ENCODE peak calls at places on chromosomes 1 and 21, in eight cellular contexts. N is GM23248, P is neural progenitor cell, V is GM23338, T is PC-3, R is MM.1S, O is OCI-LY7, H is HCT116. G is an unnamed sample.

GRCh38 chr1:27403065-27403726 is 10.8 kb downstream of the GPR3 start:
- DNase-seq in N (peak), P (peak), V (peak), T (peak), R (no peak), O (peak), H (no peak), G (peak)

GRCh38 chr21:46112731-46113215 is 14.9 kb downstream of the COL6A2 start:
- DNase-seq in N (no peak), P (no peak), V (no peak), T (no peak), R (no peak), O (no peak), H (no peak), G (no peak)

GRCh38 chr21:15514073-15514946 is 215.5 kb upstream of the USP25 start:
- DNase-seq in N (no peak), P (no peak), V (no peak), T (no peak), R (peak), O (peak), H (no peak), G (peak)

GRCh38 chr1:226983247-226983997 is 43.3 kb downstream of the COQ8A start:
- DNase-seq in N (no peak), P (no peak), V (no peak), T (no peak), R (no peak), O (no peak), H (no peak), G (no peak)

GRCh38 chr1:8077120-8077573 is 51.0 kb upstream of the ERRFI1 start:
- DNase-seq in N (peak), P (peak), V (no peak), T (peak), R (no peak), O (no peak), H (peak), G (peak)

GRCh38 chr1:7610106-7610731 is 160.9 kb upstream of the VAMP3 start:
- DNase-seq in N (no peak), P (no peak), V (no peak), T (no peak), R (no peak), O (no peak), H (no peak), G (no peak)

GRCh38 chr1:53393325-53393792 is 65.5 kb upstream of the LRP8 start:
- DNase-seq in N (peak), P (peak), V (peak), T (peak), R (peak), O (peak), H (peak), G (peak)

GRCh38 chr21:36936361-36937135 is 29.9 kb downstream of the HLCS start:
- DNase-seq in N (no peak), P (no peak), V (no peak), T (no peak), R (no peak), O (no peak), H (no peak), G (no peak)

GRCh38 chr1:74470936-74471335 is 41.5 kb downstream of the LRRC53 start:
- DNase-seq in N (no peak), P (no peak), V (peak), T (no peak), R (no peak), O (no peak), H (no peak), G (no peak)

GRCh38 chr1:28190996-28191645 is 14.6 kb upstream of the PTAFR start:
- DNase-seq in N (no peak), P (no peak), V (no peak), T (no peak), R (no peak), O (no peak), H (no peak), G (no peak)

GRCh38 chr1:64087768-64088167 is 115.7 kb upstream of the UBE2U start:
- DNase-seq in N (peak), P (no peak), V (no peak), T (peak), R (no peak), O (no peak), H (no peak), G (no peak)

GRCh38 chr1:19000065-19000464 is 43.6 kb upstream of the IFFO2 start:
- DNase-seq in N (no peak), P (no peak), V (peak), T (no peak), R (no peak), O (no peak), H (no peak), G (no peak)

GRCh38 chr21:42757826-42758655 is 104.6 kb downstream of the PDE9A start:
- DNase-seq in N (no peak), P (no peak), V (no peak), T (no peak), R (no peak), O (no peak), H (no peak), G (no peak)

GRCh38 chr21:17462276-17462981 is 50.4 kb upstream of the CXADR start:
- DNase-seq in N (no peak), P (no peak), V (no peak), T (peak), R (no peak), O (no peak), H (no peak), G (peak)

GRCh38 chr1:115364776-115365155 is 26.7 kb upstream of the NGF start:
- DNase-seq in N (no peak), P (no peak), V (no peak), T (no peak), R (no peak), O (no peak), H (no peak), G (no peak)

GRCh38 chr1:226064168-226064815 is 1.8 kb downstream of the H3-3A start:
- DNase-seq in N (peak), P (no peak), V (no peak), T (peak), R (peak), O (peak), H (no peak), G (no peak)

GRCh38 chr1:205449254-205449749 is 6.5 kb downstream of the BLACAT1 start:
- DNase-seq in N (no peak), P (peak), V (no peak), T (peak), R (no peak), O (no peak), H (no peak), G (no peak)

GRCh38 chr1:62301726-62302390 is 17.4 kb downstream of the KANK4 start:
- DNase-seq in N (no peak), P (no peak), V (no peak), T (no peak), R (no peak), O (no peak), H (no peak), G (no peak)

GRCh38 chr1:245874942-245875580 is 632.0 kb downstream of the SMYD3 start:
- DNase-seq in N (peak), P (no peak), V (no peak), T (no peak), R (no peak), O (no peak), H (no peak), G (peak)

GRCh38 chr1:19636065-19636464 is 8.0 kb upstream of the NBL1 start:
- DNase-seq in N (no peak), P (no peak), V (no peak), T (no peak), R (no peak), O (no peak), H (no peak), G (no peak)

GRCh38 chr1:208251015-208251414 is 6.8 kb upstream of the PLXNA2 start:
- DNase-seq in N (no peak), P (no peak), V (no peak), T (no peak), R (no peak), O (no peak), H (no peak), G (no peak)

GRCh38 chr1:175498002-175498401 is 245.4 kb downstream of the TNR start:
- DNase-seq in N (peak), P (no peak), V (no peak), T (peak), R (no peak), O (no peak), H (no peak), G (no peak)

GRCh38 chr1:10691740-10692125 is 104.7 kb downstream of the CASZ1 start:
- DNase-seq in N (peak), P (no peak), V (no peak), T (no peak), R (no peak), O (no peak), H (no peak), G (peak)

GRCh38 chr1:30307182-30307581 is 416.2 kb downstream of the MATN1 start:
- DNase-seq in N (no peak), P (no peak), V (no peak), T (no peak), R (no peak), O (no peak), H (no peak), G (no peak)

GRCh38 chr1:171563675-171564074 is 58.4 kb upstream of the MYOCOS start:
- DNase-seq in N (peak), P (no peak), V (no peak), T (peak), R (no peak), O (no peak), H (no peak), G (no peak)

GRCh38 chr1:63317007-63317813 is 5.2 kb upstream of the FOXD3 start:
- DNase-seq in N (peak), P (peak), V (peak), T (peak), R (peak), O (peak), H (peak), G (peak)

DNA sequence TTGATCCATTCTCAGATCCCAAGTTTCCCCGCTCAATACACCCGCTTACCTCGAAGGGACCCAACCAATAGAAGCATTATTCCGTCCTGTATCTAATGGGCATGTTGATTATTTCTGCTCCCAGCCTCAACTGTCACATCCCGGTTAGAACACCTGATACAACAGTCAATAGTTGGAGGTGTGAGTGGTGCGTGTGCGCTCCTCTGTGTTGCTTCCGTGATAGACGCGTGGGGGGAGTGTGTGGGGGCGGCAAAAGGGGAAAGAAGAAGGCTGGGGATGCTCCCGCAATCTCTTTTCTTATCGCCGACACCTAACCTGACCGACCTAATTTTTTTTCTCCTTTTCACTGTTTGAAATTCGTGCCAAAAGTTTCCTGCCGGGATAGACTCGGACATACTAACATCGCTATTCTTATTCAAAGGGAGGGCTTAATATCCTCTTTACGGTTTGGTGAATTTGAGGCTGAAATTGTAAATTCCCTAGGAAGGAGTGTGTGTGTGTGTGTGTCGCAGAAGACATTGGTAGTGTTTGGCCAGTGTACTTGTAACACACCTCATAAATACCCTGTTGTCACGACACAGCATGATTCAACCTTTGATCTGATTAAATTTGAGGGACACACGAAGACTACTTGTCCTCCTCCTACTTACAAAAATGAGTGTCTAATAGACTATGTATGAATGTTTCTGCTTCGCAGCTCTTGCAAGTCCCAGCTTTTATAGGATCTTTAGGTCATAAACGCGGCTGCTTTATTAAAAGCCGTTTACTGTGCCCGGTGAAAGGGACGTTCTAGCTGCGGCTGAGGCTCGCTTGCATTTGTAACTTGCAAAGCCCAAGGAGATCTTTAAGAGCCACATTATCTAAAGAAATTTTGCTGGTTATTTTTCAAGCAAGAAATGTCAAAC is 1.5 kb upstream of the PROX1 start:
- DNase-seq in N (no peak), P (peak), V (peak), T (peak), R (no peak), O (no peak), H (no peak), G (no peak)
- H2AFZ ChIP-seq in N (no peak), P (no peak), V (no peak), T (no peak), R (no peak), O (no peak), H (no peak), G (no peak)

DNA sequence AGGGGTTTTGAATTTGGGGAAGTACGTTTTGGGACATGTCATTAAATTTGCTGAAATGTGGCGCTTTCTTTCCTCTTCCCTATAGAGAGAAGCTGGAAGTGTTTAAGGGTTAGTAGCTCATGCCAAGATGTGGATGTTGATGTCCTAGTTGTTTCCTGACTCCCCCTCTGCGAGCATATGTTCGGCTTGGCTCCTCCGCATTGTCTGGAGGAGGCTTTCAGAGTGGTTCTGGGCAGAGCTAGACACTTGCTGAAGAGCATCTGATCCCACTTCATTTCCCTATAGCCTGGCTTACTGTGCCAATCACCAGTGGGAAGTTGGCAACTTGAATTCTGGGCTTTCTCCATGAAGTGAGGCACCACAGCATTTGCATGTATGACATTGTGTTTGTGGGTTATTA is 347.5 kb upstream of the B3GALT2 start:
- DNase-seq in N (no peak), P (no peak), V (no peak), T (no peak), R (no peak), O (no peak), H (no peak), G (no peak)
- TF ChIP-seq EZH2phosphoT487 in N (no peak), P (no peak), V (no peak), T (no peak), R (no peak), O (no peak), H (no peak), G (no peak)

GRCh38 chr1:156942176-156942575 is 21.7 kb downstream of the LRRC71 start:
- DNase-seq in N (no peak), P (no peak), V (no peak), T (no peak), R (no peak), O (no peak), H (no peak), G (no peak)
- H2AFZ ChIP-seq in N (no peak), P (no peak), V (no peak), T (no peak), R (no peak), O (no peak), H (no peak), G (no peak)

DNA sequence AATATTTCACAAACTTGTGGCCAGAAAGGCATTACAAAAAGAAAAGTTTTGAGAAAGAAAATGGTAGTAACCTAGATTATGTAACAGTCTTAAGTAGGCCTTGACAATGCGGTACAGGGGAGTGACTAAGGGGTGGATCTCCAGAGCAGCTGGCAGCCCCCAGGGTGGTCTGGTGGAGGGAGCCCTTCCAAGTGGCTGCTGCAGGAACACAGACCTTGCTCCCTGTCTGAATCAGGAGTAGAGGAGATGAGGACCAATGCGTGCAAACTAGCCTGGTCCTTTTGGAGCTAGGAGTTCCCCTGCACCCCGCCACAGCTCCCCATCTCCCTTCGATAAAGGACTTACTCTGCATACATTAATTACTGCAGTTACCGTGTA is 189.0 kb downstream of the NFIA start:
- DNase-seq in N (no peak), P (peak), V (no peak), T (no peak), R (no peak), O (no peak), H (no peak), G (no peak)
- TF ChIP-seq EZH2phosphoT487 in N (no peak), P (no peak), V (no peak), T (no peak), R (no peak), O (no peak), H (no peak), G (no peak)

GRCh38 chr1:211339631-211340041 is 13.0 kb downstream of the TRAF5 start:
- DNase-seq in N (no peak), P (no peak), V (peak), T (no peak), R (no peak), O (no peak), H (no peak), G (no peak)
- H2AFZ ChIP-seq in N (no peak), P (no peak), V (no peak), T (no peak), R (no peak), O (no peak), H (no peak), G (no peak)

GRCh38 chr1:155084722-155085503 is 6.3 kb downstream of the EFNA3 start:
- DNase-seq in N (peak), P (peak), V (peak), T (peak), R (peak), O (peak), H (peak), G (peak)

GRCh38 chr1:155083865-155084721 is 5.5 kb downstream of the EFNA3 start:
- DNase-seq in N (peak), P (no peak), V (no peak), T (peak), R (peak), O (peak), H (no peak), G (peak)

GRCh38 chr1:155086182-155086741 is 7.6 kb downstream of the EFNA3 start:
- DNase-seq in N (peak), P (peak), V (peak), T (peak), R (peak), O (peak), H (no peak), G (peak)

GRCh38 chr1:155086856-155087535 is 8.4 kb downstream of the EFNA3 start:
- DNase-seq in N (no peak), P (no peak), V (peak), T (no peak), R (no peak), O (no peak), H (no peak), G (no peak)

GRCh38 chr1:155085504-155086181 is 7.0 kb downstream of the EFNA3 start:
- DNase-seq in N (peak), P (peak), V (peak), T (peak), R (peak), O (peak), H (no peak), G (peak)
- TF ChIP-seq EZH2phosphoT487 in N (no peak), P (no peak), V (no peak), T (no peak), R (no peak), O (no peak), H (no peak), G (no peak)

GRCh38 chr1:108661030-108661609 is at the start of gene HENMT1:
- DNase-seq in N (peak), P (peak), V (peak), T (peak), R (peak), O (no peak), H (no peak), G (peak)
- H2AFZ ChIP-seq in N (peak), P (peak), V (peak), T (peak), R (peak), O (peak), H (no peak), G (peak)

GRCh38 chr21:38082936-38083335 is 166.7 kb upstream of the KCNJ6 start:
- DNase-seq in N (no peak), P (no peak), V (no peak), T (no peak), R (no peak), O (no peak), H (no peak), G (no peak)
- TF ChIP-seq EZH2phosphoT487 in N (no peak), P (no peak), V (no peak), T (no peak), R (no peak), O (no peak), H (no peak), G (no peak)